ENCODE peak calls at places on chromosomes 13 and 19, in five cellular contexts. T is heart left ventricle; D is NT2/D1; Z is effector memory CD4-positive, alpha-beta T cell; R is uterus. K is an unnamed sample.

GRCh38 chr19:15142313-15142712 is 35.1 kb downstream of the SYDE1 start:
- DNase-seq in T (no peak), D (no peak), Z (no peak), R (no peak), K (no peak)

GRCh38 chr19:57103573-57104277 is 16.1 kb upstream of the USP29 start:
- DNase-seq in T (peak; percentile 43), D (peak; percentile 50), Z (peak; percentile 29), R (peak; percentile 59), K (peak; percentile 52)

GRCh38 chr19:50003810-50004419 is 21.3 kb downstream of the VRK3 start:
- DNase-seq in T (no peak), D (no peak), Z (no peak), R (peak; percentile 77), K (peak; percentile 73)

GRCh38 chr13:34107814-34108213 is 289.9 kb downstream of the RFC3 start:
- DNase-seq in T (no peak), D (no peak), Z (no peak), R (no peak), K (no peak)

GRCh38 chr19:47427241-47428176 is 8.2 kb upstream of the MEIS3 start:
- DNase-seq in T (peak; percentile 36), D (peak; percentile 67), Z (peak; percentile 44), R (peak; percentile 81), K (no peak)

GRCh38 chr19:28990522-28990921 is 222.4 kb downstream of the UQCRFS1 start:
- DNase-seq in T (no peak), D (no peak), Z (no peak), R (no peak), K (no peak)

GRCh38 chr13:72125561-72125960 is 258.6 kb upstream of the DACH1 start:
- DNase-seq in T (no peak), D (no peak), Z (no peak), R (no peak), K (no peak)

GRCh38 chr19:47179643-47180310 is 49.1 kb downstream of the SAE1 start:
- DNase-seq in T (no peak), D (no peak), Z (no peak), R (no peak), K (no peak)

GRCh38 chr19:44306283-44306682 is 1.5 kb upstream of the ZNF235 start:
- DNase-seq in T (no peak), D (no peak), Z (no peak), R (no peak), K (no peak)

GRCh38 chr19:12788025-12788681 is 3.1 kb upstream of the JUNB start:
- DNase-seq in T (no peak), D (no peak), Z (no peak), R (no peak), K (no peak)

GRCh38 chr13:89375839-89376238 is 1704.7 kb downstream of the SLITRK5 start:
- DNase-seq in T (no peak), D (no peak), Z (no peak), R (no peak), K (no peak)

GRCh38 chr13:39148513-39148961 is 110.3 kb downstream of the NHLRC3 start:
- DNase-seq in T (no peak), D (no peak), Z (no peak), R (no peak), K (no peak)

GRCh38 chr13:77002590-77003190 is 10.8 kb downstream of the CLN5 start:
- DNase-seq in T (no peak), D (no peak), Z (no peak), R (no peak), K (no peak)

GRCh38 chr19:28294395-28294794 is 918.6 kb downstream of the UQCRFS1 start:
- DNase-seq in T (no peak), D (no peak), Z (no peak), R (no peak), K (no peak)

GRCh38 chr13:101556676-101557121 is 104.2 kb downstream of the ITGBL1 start:
- DNase-seq in T (no peak), D (no peak), Z (no peak), R (no peak), K (peak; percentile 23)

GRCh38 chr19:39110263-39110967 is 15.2 kb upstream of the PAK4 start:
- DNase-seq in T (peak; percentile 39), D (peak; percentile 28), Z (peak; percentile 22), R (no peak), K (peak; percentile 53)

GRCh38 chr13:79485014-79485441 is 4.1 kb downstream of the NDFIP2 start:
- DNase-seq in T (no peak), D (no peak), Z (no peak), R (no peak), K (peak; percentile 14)

GRCh38 chr19:52007436-52007804 is 591 bp downstream of the ZNF615 start:
- DNase-seq in T (no peak), D (no peak), Z (no peak), R (no peak), K (no peak)

GRCh38 chr13:111924676-111925075 is 142.3 kb upstream of the SOX1 start:
- DNase-seq in T (no peak), D (no peak), Z (no peak), R (no peak), K (no peak)

DNA sequence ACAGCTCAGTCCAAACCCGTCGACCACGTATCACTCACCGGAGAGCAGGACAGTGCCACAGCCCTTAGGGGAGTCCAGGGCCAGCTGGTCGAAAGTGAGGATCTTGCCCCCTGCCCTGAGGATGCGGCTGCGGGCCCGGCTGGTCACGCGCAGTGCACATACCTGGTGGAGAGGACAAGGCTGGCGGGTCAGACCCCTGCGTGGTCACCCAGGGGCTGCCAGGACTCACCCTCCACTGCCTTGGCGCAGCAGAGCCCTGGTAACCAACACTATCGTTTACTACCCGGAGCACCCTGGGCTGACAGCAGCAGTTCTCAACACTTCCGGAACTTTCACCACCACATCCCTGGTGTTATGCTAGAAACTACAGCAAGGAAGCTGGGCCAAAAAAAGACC is 1.2 kb upstream of the FAM83E start:
- DNase-seq in T (no peak), D (no peak), Z (no peak), R (no peak), K (no peak)
- H3K4me1 ChIP-seq in T (peaks cover 38% of the 10 kb centered on the region), D (peaks cover 23% of the 10 kb centered on the region), Z (peaks cover 32% of the 10 kb centered on the region), R (peaks cover 11% of the 10 kb centered on the region), K (peaks cover 37% of the 10 kb centered on the region)

GRCh38 chr19:10768369-10768768 is 50.5 kb downstream of the DNM2 start:
- DNase-seq in T (no peak), D (no peak), Z (no peak), R (no peak), K (no peak)

GRCh38 chr19:10766681-10767201 is 48.9 kb downstream of the DNM2 start:
- DNase-seq in T (peak; percentile 60), D (no peak), Z (no peak), R (no peak), K (no peak)

GRCh38 chr19:10768936-10769335 is 51.1 kb downstream of the DNM2 start:
- DNase-seq in T (no peak), D (no peak), Z (no peak), R (no peak), K (no peak)

GRCh38 chr19:10767726-10768125 is 49.8 kb downstream of the DNM2 start:
- DNase-seq in T (no peak), D (no peak), Z (no peak), R (no peak), K (no peak)

DNA sequence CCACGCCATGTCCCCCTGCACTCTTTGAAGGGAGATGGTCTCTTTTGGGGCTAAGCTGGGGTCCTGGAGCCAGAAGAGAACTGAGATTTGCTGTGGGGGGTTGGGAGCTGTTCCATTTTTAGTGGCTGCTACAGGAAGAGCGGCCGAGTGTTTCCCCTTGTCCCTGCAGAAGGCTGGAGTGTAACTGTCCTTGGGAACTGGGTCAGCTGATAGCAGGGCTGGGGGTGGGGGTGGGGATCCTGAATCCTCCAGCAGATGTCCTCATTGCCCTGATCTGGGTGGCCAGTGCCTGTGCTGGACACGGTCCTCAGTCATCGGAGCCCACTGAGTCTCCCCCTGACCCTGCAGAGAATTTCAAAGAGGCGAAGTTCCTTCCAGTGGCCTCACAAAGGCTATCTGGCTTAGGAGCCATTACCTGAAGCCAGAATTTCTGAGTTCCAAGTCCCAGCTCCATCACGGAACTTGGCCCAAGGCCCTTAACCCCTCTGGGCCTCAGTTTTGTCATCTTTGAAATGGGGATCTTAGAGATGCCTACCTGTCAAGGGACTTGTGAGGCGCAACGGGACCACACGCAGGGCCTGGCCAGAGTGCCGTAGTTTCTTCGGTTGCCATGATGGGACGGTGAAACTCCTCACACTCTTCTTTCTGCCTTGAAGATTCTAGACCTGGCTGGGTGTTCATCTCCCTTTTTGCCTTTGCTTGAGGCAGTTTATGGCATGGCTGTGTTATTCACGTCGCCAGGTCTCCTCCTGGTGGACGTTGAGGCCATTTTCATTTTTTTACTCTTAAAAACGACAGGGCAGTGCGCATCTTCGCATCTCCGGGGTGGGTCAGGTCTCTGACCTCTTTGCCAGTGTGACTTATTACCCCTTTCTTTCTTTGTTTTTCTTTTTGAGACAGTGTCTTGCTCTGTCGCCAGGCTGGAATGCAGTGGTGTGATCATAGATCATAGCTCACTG is 51.9 kb downstream of the DNM2 start:
- DNase-seq in T (peak; percentile 84), D (no peak), Z (no peak), R (peak; percentile 50), K (peak; percentile 82)
- H3K4me1 ChIP-seq in T (peaks cover 56% of the 10 kb centered on the region), D (peaks cover 12% of the 10 kb centered on the region), Z (peaks cover 13% of the 10 kb centered on the region), R (peaks cover 9% of the 10 kb centered on the region), K (peaks cover 48% of the 10 kb centered on the region)

GRCh38 chr19:40576585-40577451 is at the start of gene SHKBP1:
- DNase-seq in T (peak; percentile 96), D (peak; percentile 83), Z (peak; percentile 90), R (peak; percentile 96), K (peak; percentile 97)

GRCh38 chr19:40575326-40575725 is 1.3 kb upstream of the SHKBP1 start:
- DNase-seq in T (no peak), D (no peak), Z (no peak), R (no peak), K (no peak)

GRCh38 chr19:40578442-40578908 is 1.8 kb downstream of the SHKBP1 start:
- DNase-seq in T (peak; percentile 26), D (no peak), Z (no peak), R (no peak), K (no peak)

GRCh38 chr19:40571831-40572495 is 4.7 kb upstream of the SHKBP1 start:
- DNase-seq in T (no peak), D (no peak), Z (no peak), R (no peak), K (no peak)

GRCh38 chr19:40576181-40576584 is 490 bp upstream of the SHKBP1 start:
- DNase-seq in T (no peak), D (no peak), Z (peak; percentile 25), R (no peak), K (peak; percentile 58)
- H3K4me1 ChIP-seq in T (peaks cover 36% of the 10 kb centered on the region), D (peaks cover 3% of the 10 kb centered on the region), Z (peaks cover 24% of the 10 kb centered on the region), R (no peaks in the 10 kb centered on the region), K (no peaks in the 10 kb centered on the region)

GRCh38 chr19:2982556-2982955 is 5.2 kb downstream of the TLE6 start:
- DNase-seq in T (no peak), D (no peak), Z (no peak), R (no peak), K (no peak)

GRCh38 chr19:2984196-2984490 is 6.8 kb downstream of the TLE6 start:
- DNase-seq in T (no peak), D (no peak), Z (no peak), R (no peak), K (no peak)

GRCh38 chr19:2983351-2984195 is 6.2 kb downstream of the TLE6 start:
- DNase-seq in T (peak; percentile 67), D (peak; percentile 68), Z (no peak), R (peak; percentile 81), K (peak; percentile 84)

GRCh38 chr19:2982983-2983350 is 5.6 kb downstream of the TLE6 start:
- DNase-seq in T (peak; percentile 79), D (no peak), Z (no peak), R (peak; percentile 98), K (peak; percentile 86)

DNA sequence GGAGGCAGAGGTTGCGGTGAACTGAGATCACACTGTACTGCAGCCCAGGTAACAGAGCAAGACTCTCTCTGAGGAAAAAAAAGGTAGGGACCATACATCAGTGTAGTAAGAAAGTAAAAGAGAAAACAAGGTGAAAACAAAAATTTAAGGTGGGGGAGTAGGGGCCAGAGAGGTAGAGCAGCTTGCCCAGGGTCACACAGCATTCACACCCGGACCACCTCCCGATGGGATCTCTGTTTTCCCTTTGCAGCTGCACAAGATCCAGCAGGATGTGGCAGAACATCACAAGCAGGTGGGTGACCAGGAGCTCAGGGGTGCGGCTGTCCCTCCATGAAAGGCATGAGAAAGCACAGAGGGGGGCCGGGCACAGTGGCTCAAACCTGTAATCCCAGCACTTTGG is 4.5 kb downstream of the TLE6 start:
- DNase-seq in T (no peak), D (no peak), Z (no peak), R (no peak), K (no peak)
- H3K4me1 ChIP-seq in T (peaks cover 31% of the 10 kb centered on the region), D (peaks cover 20% of the 10 kb centered on the region), Z (peaks cover 5% of the 10 kb centered on the region), R (peaks cover 11% of the 10 kb centered on the region), K (peaks cover 9% of the 10 kb centered on the region)

K was measured in psoas muscle.